ENCODE peak calls at places on chromosomes 4 and X, in seven cellular contexts. S, V, G, Q, K, W and B are unnamed samples.

GRCh38 chr4:517061-517805 is 18.2 kb downstream of the PIGG start:
- DNase-seq in V (no peak), G (no peak), K (no peak), Q (no peak), W (no peak), S (no peak), B (no peak)

GRCh38 chr4:113968473-113968872 is 11.0 kb downstream of the ARSJ start:
- DNase-seq in W (no peak), V (no peak), Q (no peak), G (no peak), S (no peak), K (no peak), B (no peak)

GRCh38 chr4:89036535-89036934 is 20.4 kb downstream of the FAM13A start:
- DNase-seq in G (no peak), V (no peak), K (no peak), S (no peak), Q (no peak), W (no peak), B (no peak)

GRCh38 chr4:133154725-133155124 is 5.6 kb downstream of the PCDH10 start:
- DNase-seq in G (peak), W (peak), K (peak), V (no peak), Q (no peak), S (no peak), B (no peak)

GRCh38 chr4:60562353-60562752 is 637.8 kb upstream of the ADGRL3 start:
- DNase-seq in K (no peak), W (no peak), Q (no peak), V (no peak), S (no peak), G (peak), B (no peak)

GRCh38 chrX:40734956-40735317 is 405 bp downstream of the MED14 start:
- DNase-seq in V (no peak), S (peak), W (no peak), Q (no peak), K (no peak), G (peak), B (peak)

GRCh38 chr4:113378836-113379235 is 329.4 kb downstream of the ANK2 start:
- DNase-seq in G (no peak), Q (no peak), K (no peak), W (no peak), S (no peak), V (no peak), B (no peak)

GRCh38 chr4:112895785-112896184 is 153.7 kb upstream of the ANK2 start:
- DNase-seq in G (peak), Q (no peak), K (no peak), V (no peak), S (no peak), W (no peak), B (no peak)

GRCh38 chr4:123114915-123115756 is 192.7 kb upstream of the NUDT6 start:
- DNase-seq in G (peak), S (no peak), K (peak), Q (no peak), V (no peak), W (no peak), B (no peak)

GRCh38 chr4:3387943-3388348 is 53.8 kb upstream of the HGFAC start:
- DNase-seq in W (no peak), Q (peak), S (peak), K (peak), G (no peak), V (peak), B (peak)

GRCh38 chr4:119038465-119038864 is 97.2 kb upstream of the MYOZ2 start:
- DNase-seq in Q (no peak), S (no peak), K (no peak), V (no peak), W (no peak), G (no peak), B (no peak)

GRCh38 chrX:21683910-21684309 is 25.8 kb upstream of the KLHL34 start:
- DNase-seq in K (no peak), Q (no peak), W (no peak), S (no peak), V (no peak), G (no peak), B (no peak)

GRCh38 chrX:139134316-139134715 is 396.2 kb upstream of the F9 start:
- DNase-seq in K (no peak), G (no peak), V (no peak), S (no peak), Q (no peak), W (no peak), B (no peak)

GRCh38 chr4:37225778-37226177 is 18.8 kb upstream of the NWD2 start:
- DNase-seq in K (no peak), V (no peak), S (no peak), W (no peak), Q (no peak), G (no peak), B (no peak)

DNA sequence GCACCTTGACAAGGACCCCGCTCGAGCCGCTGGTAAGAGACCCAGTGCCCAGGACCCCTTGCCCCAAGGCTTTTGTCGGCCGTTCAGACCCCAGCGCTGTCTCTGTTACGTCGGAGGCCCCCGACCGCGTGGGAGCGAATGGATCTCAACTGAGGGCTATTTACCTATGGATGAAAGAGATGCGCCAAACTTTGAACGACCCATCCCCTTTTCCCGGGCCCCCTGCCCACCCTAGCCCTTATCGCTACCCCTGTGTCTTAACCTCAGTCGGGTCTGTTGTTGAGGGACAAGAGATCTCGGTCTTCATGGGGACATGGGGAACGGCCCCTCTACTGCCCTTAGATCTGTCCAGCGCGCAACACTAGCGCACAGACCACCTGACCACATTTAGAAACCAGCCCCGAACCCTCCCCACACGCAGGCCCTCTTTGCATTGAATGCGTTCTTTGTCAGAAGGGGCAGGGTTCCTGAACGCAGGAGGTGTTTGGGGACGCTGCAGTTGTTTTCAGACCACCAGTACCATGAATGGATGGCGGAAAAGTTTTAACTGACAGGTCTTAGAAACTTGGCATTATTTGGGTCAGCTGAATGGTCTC is 617 bp downstream of the ARL9 start:
- DNase-seq in V (no peak), Q (no peak), S (no peak), G (peak), W (no peak), K (peak), B (no peak)
- H3K4me3 ChIP-seq in V (peak), Q (peak), S (peak), G (peak), W (peak), K (no peak), B (no peak)

GRCh38 chrX:153609917-153610833 is 11.2 kb upstream of the CCNQ start:
- DNase-seq in W (no peak), V (peak), Q (peak), S (peak), G (peak), K (peak), B (peak)
- TF ChIP-seq POLR2AphosphoS5 in W (no peak), V (no peak), Q (no peak), S (no peak), G (no peak), K (no peak), B (no peak)

GRCh38 chr4:181562399-181562798 is 680.8 kb upstream of the TENM3 start:
- DNase-seq in G (no peak), V (no peak), S (no peak), W (no peak), Q (no peak), K (no peak), B (no peak)

GRCh38 chr4:181569553-181569952 is 673.6 kb upstream of the TENM3 start:
- DNase-seq in Q (no peak), G (peak), V (no peak), W (peak), S (no peak), K (peak), B (no peak)

GRCh38 chr4:181564616-181565015 is 678.6 kb upstream of the TENM3 start:
- DNase-seq in V (no peak), S (no peak), K (no peak), G (no peak), W (no peak), Q (no peak), B (no peak)

DNA sequence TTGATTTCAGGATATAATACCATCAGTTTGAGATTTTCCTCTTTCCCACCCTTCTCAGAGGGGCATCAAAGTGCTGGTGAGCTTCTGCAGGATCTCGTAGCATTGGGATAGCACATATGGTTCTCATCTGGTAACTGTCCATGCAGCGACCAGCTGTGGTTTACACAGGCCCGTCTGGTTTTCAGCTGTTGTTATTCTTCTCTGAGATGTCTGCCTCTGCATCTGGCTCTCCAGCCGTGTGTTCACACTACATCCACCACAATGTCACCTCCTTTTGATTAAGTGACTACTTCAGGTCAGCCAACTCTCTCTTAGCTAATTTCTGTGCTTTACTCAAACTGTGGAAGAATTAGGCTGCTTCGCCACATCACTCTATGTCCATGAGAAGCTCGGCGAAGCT is 676.7 kb upstream of the TENM3 start:
- DNase-seq in V (no peak), G (no peak), Q (no peak), K (peak), W (no peak), S (no peak), B (no peak)
- H3K27ac ChIP-seq in V (no peak), G (no peak), Q (no peak), K (no peak), W (no peak), S (no peak), B (no peak)

DNA sequence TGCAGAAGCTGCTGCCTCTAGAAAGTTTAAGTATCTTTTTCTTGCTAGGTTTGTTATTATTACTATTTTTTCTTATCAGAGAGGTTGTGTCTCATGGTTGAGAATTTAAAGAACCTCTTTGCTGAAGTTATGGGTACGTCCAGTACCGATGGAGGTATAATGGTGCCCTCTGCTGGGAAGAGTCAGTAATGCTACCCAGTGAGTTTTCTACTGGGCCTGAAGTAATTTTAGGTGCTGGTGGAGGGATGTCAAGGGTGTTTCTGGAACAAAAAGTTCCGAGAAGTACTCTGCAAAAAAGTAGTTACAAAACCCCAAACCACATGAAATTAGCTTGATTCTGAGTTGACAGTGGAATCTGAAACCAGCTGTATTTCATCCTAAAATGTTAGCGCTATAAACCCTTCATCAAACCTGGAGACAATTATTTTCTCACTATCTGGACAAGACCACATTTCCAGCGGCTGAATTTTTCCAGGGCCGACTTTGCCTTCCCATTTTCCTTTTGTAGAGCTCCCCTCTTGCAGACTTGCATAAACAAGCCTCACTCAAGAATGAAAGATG is 102.5 kb upstream of the MID1 start:
- DNase-seq in G (peak), V (peak), S (peak), Q (peak), K (peak), W (no peak), B (no peak)
- H3K4me3 ChIP-seq in G (no peak), V (no peak), S (no peak), Q (no peak), K (no peak), W (no peak), B (no peak)